ENCODE peak calls at places on chromosomes 16 and 17, in eight cellular contexts. P is activated T-helper 1 cell treated with anti-CD3 and anti-CD28 coated beads, Interleukin-12 subunit alpha, Interleukin-12 subunit beta, Interleukin-2, Interleukin-4 antibody, amounts not matched to agents 30 ng/mL and 10 ng/mL and 1 ng/mL, durations not matched to agents 14 hours and 24 hours and 36 hours; W is ovary; G is sciatic nerve; Q is A549; M is globus pallidus; R is endothelial cell; J is C1 segment of cervical spinal cord. X is an unnamed sample.

GRCh38 chr16:22685162-22685830 is 128.7 kb upstream of the HS3ST2 start:
- DNase-seq in W (peak; percentile 54), Q (no peak), G (no peak), M (no peak), J (no peak), P (no peak), R (no peak), X (no peak)

GRCh38 chr17:15966879-15967248 is 21.9 kb downstream of the ADORA2B start:
- DNase-seq in R (no peak), P (no peak), W (no peak), Q (no peak), G (no peak), M (no peak), J (no peak), X (no peak)

GRCh38 chr17:63696381-63696961 is 3.5 kb downstream of the LIMD2 start:
- DNase-seq in J (no peak), P (no peak), M (no peak), R (peak; percentile 51), W (no peak), G (peak; percentile 54), Q (peak; percentile 65), X (no peak)

GRCh38 chr17:64679710-64680216 is 17.7 kb upstream of the SMURF2 start:
- DNase-seq in M (no peak), W (no peak), Q (peak; percentile 95), P (no peak), R (no peak), G (no peak), J (no peak), X (peak; percentile 49)

GRCh38 chr16:19118938-19119431 is 5.2 kb downstream of the ITPRIPL2 start:
- DNase-seq in M (no peak), W (peak; percentile 75), J (peak; percentile 32), Q (peak; percentile 82), R (no peak), G (peak; percentile 72), P (no peak), X (no peak)

GRCh38 chr17:11996722-11997146 is 541 bp downstream of the ZNF18 start:
- DNase-seq in J (peak; percentile 57), R (no peak), W (no peak), Q (peak; percentile 59), G (no peak), P (no peak), M (peak; percentile 50), X (no peak)

GRCh38 chr16:13095061-13095460 is 193.7 kb downstream of the SHISA9 start:
- DNase-seq in M (no peak), W (no peak), Q (no peak), G (no peak), R (no peak), P (no peak), J (no peak), X (no peak)

GRCh38 chr17:83151442-83152220 is 72.2 kb downstream of the METRNL start:
- DNase-seq in Q (no peak), W (no peak), P (no peak), G (peak; percentile 73), R (no peak), J (no peak), M (no peak), X (no peak)

GRCh38 chr17:75260679-75261335 is 599 bp downstream of the GGA3 start:
- DNase-seq in R (no peak), J (no peak), P (no peak), W (no peak), M (no peak), Q (no peak), G (no peak), X (no peak)

GRCh38 chr16:67162439-67163163 is 1.9 kb upstream of the HSF4 start:
- DNase-seq in J (no peak), Q (no peak), M (no peak), W (no peak), P (no peak), G (no peak), R (no peak), X (no peak)

X was measured in left ventricle myocardium superior.